ENCODE peak calls at places on chromosomes 5 and 9, in five cellular contexts. B is H1, M is neuronal stem cell, X is mesendoderm, Y is H9. T is an unnamed sample.

GRCh38 chr5:126384985-126385384 is 38.2 kb upstream of the GRAMD2B start:
- DNase-seq in B (no peak), M (no peak), X (no peak), Y (no peak), T (peak; percentile 81)

GRCh38 chr5:149452007-149452664 is 73.0 kb upstream of the IL17B start:
- DNase-seq in B (no peak), M (no peak), X (peak; percentile 95), Y (peak; percentile 74), T (peak; percentile 53)

GRCh38 chr9:122226758-122227575 is 1.8 kb downstream of the LHX6 start:
- DNase-seq in B (peak; percentile 73), M (no peak), X (peak; percentile 42), Y (peak; percentile 59), T (no peak)

GRCh38 chr9:3435732-3436131 is 90.1 kb downstream of the RFX3 start:
- DNase-seq in B (no peak), M (no peak), X (no peak), Y (no peak), T (no peak)

GRCh38 chr9:14372437-14373318 is 58.7 kb upstream of the NFIB start:
- DNase-seq in B (no peak), M (no peak), X (peak; percentile 96), Y (peak; percentile 52), T (peak; percentile 69)

GRCh38 chr5:39189297-39189955 is 29.9 kb downstream of the FYB1 start:
- DNase-seq in B (no peak), M (no peak), X (no peak), Y (no peak), T (no peak)

GRCh38 chr5:132979367-132979935 is 16.0 kb upstream of the AFF4 start:
- DNase-seq in B (no peak), M (no peak), X (no peak), Y (no peak), T (peak; percentile 52)

GRCh38 chr5:91111473-91112238 is 271.5 kb downstream of the ARRDC3 start:
- DNase-seq in B (no peak), M (no peak), X (no peak), Y (no peak), T (no peak)

GRCh38 chr9:107142430-107142829 is 140.6 kb upstream of the RAD23B start:
- DNase-seq in B (no peak), M (no peak), X (no peak), Y (no peak), T (no peak)

GRCh38 chr5:90528704-90529233 is 615 bp downstream of the LYSMD3 start:
- DNase-seq in B (no peak), M (no peak), X (peak; percentile 51), Y (no peak), T (peak; percentile 29)

GRCh38 chr5:61659221-61659696 is 327.2 kb downstream of the ZSWIM6 start:
- DNase-seq in B (peak; percentile 76), M (no peak), X (peak; percentile 96), Y (peak; percentile 89), T (no peak)

GRCh38 chr9:42388846-42389245 is 205.4 kb downstream of the SPATA31A6 start:
- DNase-seq in B (no peak), M (no peak), X (no peak), Y (no peak), T (no peak)

DNA sequence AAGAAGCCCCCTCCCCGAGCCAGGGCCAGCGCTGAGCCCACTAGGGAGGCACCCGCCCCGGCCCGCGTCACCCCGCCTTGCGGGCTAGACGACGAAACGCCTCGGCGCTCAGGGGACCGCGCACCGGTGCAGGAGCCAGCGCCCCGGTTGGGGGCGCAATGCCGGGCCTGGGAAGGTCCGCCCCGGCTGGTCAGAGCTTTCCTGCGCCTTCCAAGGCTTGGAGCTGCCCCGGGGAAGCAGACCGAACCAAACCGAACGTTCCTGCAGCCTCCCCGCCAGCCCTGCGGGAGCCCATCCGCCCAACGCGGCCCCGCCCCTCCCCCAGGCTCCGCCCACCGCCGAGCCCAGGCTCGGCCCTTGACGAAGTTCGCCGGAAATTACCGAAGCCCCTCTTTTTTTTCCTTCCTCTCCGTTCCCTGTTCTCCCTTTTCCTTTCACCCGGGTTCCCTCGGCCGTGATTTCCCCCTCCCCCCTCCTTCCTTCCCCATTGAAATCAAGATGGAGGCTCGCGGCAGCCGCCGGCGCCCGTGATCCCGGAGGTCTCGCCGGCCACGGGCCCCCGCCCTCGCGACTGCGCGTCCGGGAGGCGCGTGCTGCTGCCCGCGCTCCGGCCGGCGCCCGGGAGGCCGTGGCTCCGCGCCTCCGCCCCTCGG is at the start of gene TRIO:
- DNase-seq in B (peak; percentile 99), M (peak; percentile 93), X (peak; percentile 96), Y (peak; percentile 91), T (peak; percentile 91)
- H2BK5ac ChIP-seq in B (peak within 1 kb of the TSS; percentile 73), M (no peak within 1 kb of the TSS), X (peak within 1 kb of the TSS; percentile 69), Y (no peak within 1 kb of the TSS), T (peak within 1 kb of the TSS; percentile 99)

DNA sequence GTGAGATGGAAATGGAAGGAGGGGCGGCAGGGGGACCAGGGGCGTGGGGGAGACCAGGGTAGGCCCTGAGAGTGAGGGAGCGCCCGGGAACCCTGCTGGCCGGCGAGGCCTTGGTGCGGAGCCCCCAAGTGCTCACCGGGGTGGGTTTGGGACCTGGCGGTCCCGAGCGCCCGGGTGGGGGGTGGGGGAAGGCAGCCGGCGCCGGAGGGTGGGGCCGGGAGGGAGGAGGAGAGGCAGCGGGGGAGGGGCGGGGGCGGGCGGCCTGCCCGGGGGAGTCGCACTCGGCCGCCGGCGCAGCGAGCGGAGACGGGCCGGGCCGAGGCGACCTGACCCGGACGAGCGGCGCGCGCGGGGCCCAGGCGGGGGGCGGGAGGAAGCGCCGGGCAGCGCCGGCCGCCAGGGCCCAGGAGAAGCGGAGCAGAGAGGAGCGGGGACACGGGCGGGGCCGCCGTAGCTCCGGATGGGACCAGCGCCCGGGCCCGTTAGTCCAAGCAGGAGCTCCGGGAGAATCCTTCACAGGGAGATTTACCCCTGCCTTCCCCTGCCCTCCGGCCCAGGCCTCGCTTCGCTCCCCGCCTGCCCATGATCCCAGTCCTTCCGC is at the start of gene NPR2:
- DNase-seq in B (peak; percentile 70), M (no peak), X (peak; percentile 43), Y (no peak), T (peak; percentile 9)
- H2BK15ac ChIP-seq in B (peak within 1 kb of the TSS; percentile 81), M (peak within 1 kb of the TSS; percentile 93), X (no peak within 1 kb of the TSS), Y (no peak within 1 kb of the TSS), T (peak within 1 kb of the TSS; percentile 64)

DNA sequence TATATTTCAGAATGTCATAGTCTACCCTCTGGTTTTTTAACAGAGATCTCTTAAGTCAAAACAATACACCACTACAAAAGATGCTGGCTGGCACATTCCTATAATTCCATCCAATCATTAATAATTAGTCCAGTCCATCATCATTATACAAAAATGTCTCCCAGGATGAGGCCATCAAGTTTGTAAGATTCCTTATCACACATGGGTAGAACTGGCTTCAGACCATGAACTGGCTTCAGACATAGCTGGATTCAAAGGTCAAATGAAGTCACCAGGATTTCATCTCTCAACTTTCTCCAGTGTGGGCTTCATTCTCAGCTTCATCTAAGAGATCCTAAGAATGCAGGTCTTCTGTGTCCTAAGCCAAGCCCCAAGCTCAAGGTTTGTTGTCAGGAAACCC is 147.1 kb downstream of the ENC1 start:
- DNase-seq in B (no peak), M (no peak), X (no peak), Y (no peak), T (no peak)
- H2BK5ac ChIP-seq in B (no peak overlapping the region), M (no peak overlapping the region), X (no peak overlapping the region), Y (no peak overlapping the region), T (no peak overlapping the region)

DNA sequence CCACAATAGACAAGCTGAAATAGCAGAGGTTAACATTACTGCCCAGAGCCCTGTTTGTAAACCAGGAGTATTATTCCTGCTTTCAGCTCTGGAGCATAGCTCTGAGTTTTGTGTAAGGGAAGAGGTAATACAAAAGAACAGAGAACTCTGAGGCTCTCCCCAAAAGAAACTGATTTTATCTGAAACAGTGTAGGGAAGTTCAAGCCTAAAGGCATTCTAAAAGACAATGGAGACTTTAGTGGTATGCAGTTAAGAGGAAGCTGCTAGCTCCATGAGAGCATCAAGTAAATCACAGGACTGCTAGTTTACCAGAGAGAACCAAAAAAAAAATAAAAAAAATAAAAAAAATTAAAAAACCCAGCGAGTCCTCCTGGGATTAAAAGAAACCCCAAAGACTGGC is 146.6 kb upstream of the PCSK5 start:
- DNase-seq in B (no peak), M (no peak), X (peak; percentile 65), Y (no peak), T (no peak)
- H2BK15ac ChIP-seq in B (no peak overlapping the region), M (no peak overlapping the region), X (no peak overlapping the region), Y (no peak overlapping the region), T (no peak overlapping the region)

DNA sequence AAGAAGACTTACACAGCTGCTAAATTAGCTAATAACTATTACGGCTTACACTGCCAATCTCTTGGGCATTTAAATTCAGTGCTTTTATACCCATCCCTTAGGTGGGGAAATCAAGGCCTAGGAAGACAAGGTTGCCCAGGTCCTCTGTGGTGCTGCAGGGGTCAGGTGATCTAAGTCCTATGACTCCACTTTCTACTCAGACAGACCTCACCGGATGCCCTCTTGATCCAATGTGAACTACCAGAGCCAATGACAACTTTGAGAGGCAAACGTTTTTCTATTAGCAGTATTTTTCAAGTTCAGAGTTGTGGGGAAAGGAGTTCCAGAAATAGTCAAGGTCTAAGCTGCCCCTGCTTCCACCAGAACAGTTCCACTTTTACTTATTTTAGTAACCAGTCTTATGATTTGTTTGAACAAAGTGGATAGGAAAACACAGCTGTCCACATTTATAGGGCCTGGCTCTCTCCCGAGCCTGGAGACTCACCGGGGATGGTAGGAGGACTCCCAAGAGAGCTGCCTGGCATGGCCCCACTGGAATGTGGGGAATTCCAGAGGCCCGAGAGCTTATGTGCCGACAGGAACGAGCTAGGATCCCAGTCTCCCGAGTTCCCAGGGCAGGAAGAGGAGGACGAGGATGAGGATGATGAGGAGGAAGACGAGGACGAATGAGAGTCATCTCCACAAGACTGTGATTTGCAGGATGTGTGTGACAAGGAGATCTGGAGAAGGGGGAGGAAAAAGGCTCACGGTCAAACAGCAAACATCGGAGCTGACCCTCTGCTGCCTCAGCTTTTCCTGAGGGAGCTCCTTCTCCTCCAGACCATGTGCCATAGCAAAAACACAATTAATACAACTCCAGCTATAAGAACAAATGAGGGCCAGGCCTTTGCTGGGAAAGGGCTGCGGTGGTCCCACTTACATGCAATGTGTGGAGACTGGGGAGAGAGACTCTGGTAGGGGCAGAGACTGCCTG is 16.7 kb downstream of the FAM193B start:
- DNase-seq in B (no peak), M (no peak), X (peak; percentile 42), Y (no peak), T (peak; percentile 95)
- H2BK5ac ChIP-seq in B (no peak overlapping the region), M (no peak overlapping the region), X (no peak overlapping the region), Y (no peak overlapping the region), T (peak overlapping the region; percentile 90)

DNA sequence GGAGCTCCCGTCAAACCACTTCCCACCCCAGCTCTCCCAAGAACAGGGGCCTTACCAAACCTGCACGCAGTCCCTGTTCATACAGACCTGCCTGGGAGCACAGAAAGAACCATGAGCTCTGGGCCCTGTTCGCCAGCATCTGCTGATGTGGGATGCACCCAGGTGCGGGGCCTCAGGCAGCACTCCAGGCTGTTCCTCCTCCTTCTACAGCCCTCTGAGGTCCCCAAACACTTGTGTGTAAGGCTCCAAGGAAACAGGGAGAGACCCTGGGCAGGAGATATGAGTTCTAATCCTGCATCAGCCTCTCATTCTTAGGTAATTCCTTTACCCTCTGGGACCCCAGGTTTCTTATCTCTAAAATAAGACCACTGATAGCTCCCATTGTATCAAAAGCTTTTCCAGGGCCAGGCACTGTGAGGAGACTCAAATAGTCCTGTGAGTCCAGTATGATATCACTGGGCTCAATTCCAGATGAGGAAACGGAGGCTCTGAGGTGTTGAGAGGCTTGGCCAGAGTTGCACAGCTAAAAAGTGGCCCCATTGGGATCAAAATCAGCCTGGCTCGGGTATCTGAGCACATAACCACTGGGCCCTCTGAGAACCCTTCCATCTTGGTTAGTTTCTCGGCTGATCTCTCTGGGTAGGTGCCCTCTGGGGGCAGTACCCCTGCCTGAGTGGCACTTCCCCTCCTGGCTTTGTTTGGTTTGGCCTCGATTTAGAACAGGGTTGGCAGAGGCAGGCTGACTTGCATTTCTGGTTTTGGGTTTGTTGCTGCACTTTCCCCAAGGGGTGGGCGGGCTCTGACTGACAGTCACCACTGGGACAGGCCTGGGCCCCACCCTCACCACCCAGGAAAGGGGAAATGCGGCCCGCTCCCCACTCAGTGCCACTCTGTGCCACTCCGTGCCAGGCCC is 116.8 kb downstream of the RGS3 start:
- DNase-seq in B (no peak), M (no peak), X (no peak), Y (no peak), T (peak; percentile 35)
- H2BK15ac ChIP-seq in B (no peak overlapping the region), M (no peak overlapping the region), X (no peak overlapping the region), Y (no peak overlapping the region), T (peak overlapping the region; percentile 90)